ENCODE peak calls at places on chromosomes 13 and 19, in eight cellular contexts. O is HS-5, A is ACHN, K is PC-3, R is GM10248, S is HAP-1, V is left ventricle myocardium inferior, Q is choroid plexus epithelial cell. D is an unnamed sample.
A peak's percentile ranks its signal among the peaks of the same experiment; 100 is the strongest.

GRCh38 chr13:43861863-43862262 is 17.7 kb downstream of the CCDC122 start:
- DNase-seq in O (no peak), A (no peak), K (no peak), R (no peak), S (no peak), V (no peak), Q (no peak), D (no peak)

GRCh38 chr19:30160426-30160825 is 211.8 kb upstream of the ZNF536 start:
- DNase-seq in O (no peak), A (no peak), K (no peak), R (no peak), S (no peak), V (no peak), Q (no peak), D (no peak)

GRCh38 chr19:16218851-16219250 is 21.1 kb downstream of the AP1M1 start:
- DNase-seq in O (no peak), A (no peak), K (no peak), R (no peak), S (no peak), V (no peak), Q (no peak), D (no peak)

GRCh38 chr19:42253245-42254082 is 1.5 kb downstream of the ERF start:
- DNase-seq in O (no peak), A (peak; percentile 35), K (peak; percentile 15), R (peak; percentile 62), S (peak; percentile 89), V (peak; percentile 65), Q (peak; percentile 36), D (peak; percentile 66)

GRCh38 chr13:38167164-38167822 is 182.4 kb upstream of the UFM1 start:
- DNase-seq in O (no peak), A (no peak), K (no peak), R (no peak), S (no peak), V (no peak), Q (no peak), D (no peak)

GRCh38 chr19:12913871-12914690 is 5.0 kb downstream of the SYCE2 start:
- DNase-seq in O (no peak), A (no peak), K (no peak), R (no peak), S (no peak), V (no peak), Q (peak; percentile 54), D (no peak)

GRCh38 chr19:48739400-48739825 is 997 bp downstream of the RASIP1 start:
- DNase-seq in O (no peak), A (no peak), K (no peak), R (no peak), S (no peak), V (no peak), Q (no peak), D (no peak)

GRCh38 chr13:75587679-75588078 is 38.1 kb downstream of the UCHL3 start:
- DNase-seq in O (no peak), A (no peak), K (no peak), R (no peak), S (no peak), V (no peak), Q (peak; percentile 13), D (no peak)

GRCh38 chr13:30865131-30866009 is 40.7 kb upstream of the MEDAG start:
- DNase-seq in O (peak; percentile 53), A (peak; percentile 80), K (peak; percentile 75), R (peak; percentile 78), S (peak; percentile 82), V (peak; percentile 74), Q (peak; percentile 98), D (peak; percentile 71)

GRCh38 chr13:36533806-36534205 is 101.5 kb downstream of the CCNA1 start:
- DNase-seq in O (no peak), A (no peak), K (peak; percentile 78), R (no peak), S (no peak), V (no peak), Q (no peak), D (no peak)

GRCh38 chr13:64540468-64540867 is 2689.7 kb downstream of the PCDH9 start:
- DNase-seq in O (no peak), A (no peak), K (no peak), R (no peak), S (no peak), V (no peak), Q (no peak), D (no peak)

GRCh38 chr19:41617941-41618730 is 8.7 kb downstream of the CEACAM4 start:
- DNase-seq in O (no peak), A (no peak), K (no peak), R (no peak), S (no peak), V (no peak), Q (no peak), D (no peak)

GRCh38 chr19:44807652-44808462 is 1.0 kb upstream of the BCAM start:
- DNase-seq in O (no peak), A (peak; percentile 79), K (peak; percentile 60), R (peak; percentile 55), S (peak; percentile 55), V (no peak), Q (peak; percentile 32), D (no peak)

GRCh38 chr19:19499272-19499995 is 15.9 kb downstream of the TSSK6 start:
- DNase-seq in O (no peak), A (no peak), K (no peak), R (no peak), S (no peak), V (no peak), Q (no peak), D (no peak)

GRCh38 chr19:16001481-16002312 is 52.9 kb downstream of the OR10H4 start:
- DNase-seq in O (no peak), A (no peak), K (peak; percentile 15), R (peak; percentile 77), S (no peak), V (no peak), Q (peak; percentile 91), D (peak; percentile 39)

GRCh38 chr19:58326501-58326913 is 287 bp upstream of the ZSCAN22 start:
- DNase-seq in O (no peak), A (no peak), K (no peak), R (no peak), S (no peak), V (no peak), Q (no peak), D (no peak)

GRCh38 chr13:50529154-50529882 is 314.2 kb downstream of the DLEU7 start:
- DNase-seq in O (no peak), A (peak; percentile 86), K (peak; percentile 14), R (no peak), S (peak; percentile 90), V (peak; percentile 89), Q (peak; percentile 97), D (no peak)

GRCh38 chr19:47105874-47106273 is 7.7 kb downstream of the ZC3H4 start:
- DNase-seq in O (no peak), A (no peak), K (no peak), R (no peak), S (no peak), V (no peak), Q (no peak), D (no peak)

GRCh38 chr13:24085662-24086061 is 74.9 kb upstream of the SPATA13 start:
- DNase-seq in O (no peak), A (no peak), K (peak; percentile 60), R (no peak), S (no peak), V (no peak), Q (no peak), D (no peak)

GRCh38 chr19:53621885-53622710 is 9.7 kb upstream of the DPRX start:
- DNase-seq in O (no peak), A (no peak), K (no peak), R (no peak), S (no peak), V (no peak), Q (peak; percentile 16), D (no peak)

GRCh38 chr13:27637289-27637626 is 15.6 kb downstream of the POLR1D start:
- DNase-seq in O (no peak), A (no peak), K (no peak), R (no peak), S (no peak), V (no peak), Q (no peak), D (no peak)

GRCh38 chr13:105773241-105773640 is 762.2 kb downstream of the EFNB2 start:
- DNase-seq in O (no peak), A (no peak), K (no peak), R (no peak), S (no peak), V (no peak), Q (no peak), D (no peak)

GRCh38 chr19:1873524-1874473 is 10.4 kb upstream of the KLF16 start:
- DNase-seq in O (no peak), A (no peak), K (no peak), R (no peak), S (peak; percentile 50), V (peak; percentile 67), Q (no peak), D (no peak)

GRCh38 chr19:16202320-16203255 is 4.9 kb downstream of the AP1M1 start:
- DNase-seq in O (no peak), A (no peak), K (no peak), R (no peak), S (no peak), V (no peak), Q (peak; percentile 50), D (no peak)

GRCh38 chr13:26060366-26060765 is 8.6 kb upstream of the SHISA2 start:
- DNase-seq in O (no peak), A (no peak), K (no peak), R (no peak), S (no peak), V (no peak), Q (no peak), D (no peak)

D was measured in germinal center.